ENCODE peak calls at places on chromosomes 5 and 9, in eight cellular contexts. P, L, E, A, I, U, Q and T are unnamed samples.

GRCh38 chr9:83384214-83384613 is 154.0 kb downstream of the FRMD3 start:
- DNase-seq in P (no peak), L (peak), E (no peak), A (no peak), I (no peak), U (no peak), Q (no peak), T (no peak)

GRCh38 chr9:546797-547223 is 294.7 kb upstream of the DMRT1 start:
- DNase-seq in P (no peak), L (no peak), E (no peak), A (no peak), I (no peak), U (no peak), Q (no peak), T (peak)

GRCh38 chr5:122091942-122092600 is 14.0 kb upstream of the LOX start:
- DNase-seq in P (no peak), L (no peak), E (peak), A (no peak), I (no peak), U (no peak), Q (no peak), T (no peak)

GRCh38 chr9:13860019-13860418 is 453.9 kb downstream of the NFIB start:
- DNase-seq in P (no peak), L (no peak), E (no peak), A (no peak), I (no peak), U (no peak), Q (no peak), T (no peak)

GRCh38 chr5:133746834-133747233 is 134.5 kb upstream of the FSTL4 start:
- DNase-seq in P (no peak), L (peak), E (no peak), A (no peak), I (no peak), U (no peak), Q (no peak), T (no peak)

GRCh38 chr9:24614070-24614469 is 68.4 kb upstream of the IZUMO3 start:
- DNase-seq in P (no peak), L (no peak), E (no peak), A (no peak), I (no peak), U (no peak), Q (no peak), T (no peak)

GRCh38 chr5:6772886-6773285 is 59.7 kb downstream of the TENT4A start:
- DNase-seq in P (no peak), L (no peak), E (no peak), A (no peak), I (no peak), U (no peak), Q (no peak), T (no peak)

GRCh38 chr9:36855443-36856315 is 178.4 kb downstream of the PAX5 start:
- DNase-seq in P (no peak), L (peak), E (no peak), A (peak), I (peak), U (peak), Q (no peak), T (no peak)

GRCh38 chr9:107438211-107439030 is 51.1 kb downstream of the KLF4 start:
- DNase-seq in P (no peak), L (no peak), E (no peak), A (no peak), I (no peak), U (no peak), Q (no peak), T (no peak)

GRCh38 chr9:93658184-93658925 is 82.0 kb downstream of the PHF2 start:
- DNase-seq in P (no peak), L (peak), E (no peak), A (no peak), I (peak), U (peak), Q (no peak), T (no peak)

GRCh38 chr9:137422668-137423000 is 328 bp downstream of the EXD3 start:
- DNase-seq in P (no peak), L (no peak), E (no peak), A (peak), I (no peak), U (peak), Q (no peak), T (no peak)

GRCh38 chr9:109248133-109248581 is 72.7 kb downstream of the EPB41L4B start:
- DNase-seq in P (no peak), L (peak), E (no peak), A (no peak), I (no peak), U (no peak), Q (no peak), T (no peak)

GRCh38 chr5:67773439-67773988 is 442.0 kb upstream of the PIK3R1 start:
- DNase-seq in P (no peak), L (no peak), E (no peak), A (no peak), I (no peak), U (no peak), Q (no peak), T (peak)

GRCh38 chr5:139808481-139809330 is 13.1 kb downstream of the PSD2 start:
- DNase-seq in P (no peak), L (no peak), E (no peak), A (peak), I (peak), U (peak), Q (peak), T (no peak)

GRCh38 chr5:95859327-95860060 is 37.0 kb upstream of the GLRX start:
- DNase-seq in P (no peak), L (no peak), E (no peak), A (no peak), I (no peak), U (no peak), Q (no peak), T (no peak)

GRCh38 chr9:131214457-131214856 is 61.9 kb downstream of the FAM78A start:
- DNase-seq in P (no peak), L (no peak), E (no peak), A (no peak), I (no peak), U (no peak), Q (no peak), T (no peak)

GRCh38 chr9:89354471-89354870 is 36.2 kb downstream of the SECISBP2 start:
- DNase-seq in P (no peak), L (no peak), E (no peak), A (no peak), I (no peak), U (no peak), Q (no peak), T (no peak)

GRCh38 chr5:149831492-149831891 is 101.4 kb downstream of the PPARGC1B start:
- DNase-seq in P (no peak), L (no peak), E (no peak), A (peak), I (peak), U (no peak), Q (no peak), T (no peak)

GRCh38 chr5:73446631-73447233 is 1.8 kb downstream of the FOXD1 start:
- DNase-seq in P (no peak), L (peak), E (no peak), A (no peak), I (no peak), U (peak), Q (no peak), T (no peak)

GRCh38 chr5:91281409-91281808 is 101.7 kb downstream of the ARRDC3 start:
- DNase-seq in P (no peak), L (no peak), E (peak), A (no peak), I (no peak), U (no peak), Q (no peak), T (no peak)

GRCh38 chr5:178428341-178429155 is 161.6 kb downstream of the COL23A1 start:
- DNase-seq in P (no peak), L (no peak), E (no peak), A (no peak), I (no peak), U (no peak), Q (no peak), T (no peak)

GRCh38 chr5:180072556-180072955 is 997 bp upstream of the RNF130 start:
- DNase-seq in P (no peak), L (no peak), E (no peak), A (no peak), I (no peak), U (peak), Q (no peak), T (no peak)

GRCh38 chr9:17477816-17478215 is 101.0 kb upstream of the SH3GL2 start:
- DNase-seq in P (no peak), L (no peak), E (no peak), A (no peak), I (no peak), U (no peak), Q (no peak), T (no peak)

GRCh38 chr5:110323357-110323756 is 403.1 kb downstream of the TMEM232 start:
- DNase-seq in P (no peak), L (no peak), E (no peak), A (no peak), I (no peak), U (no peak), Q (no peak), T (no peak)

GRCh38 chr5:3326569-3327232 is 268.9 kb upstream of the IRX1 start:
- DNase-seq in P (no peak), L (no peak), E (no peak), A (no peak), I (no peak), U (no peak), Q (no peak), T (no peak)

GRCh38 chr5:126007841-126008240 is 415.4 kb upstream of the GRAMD2B start:
- DNase-seq in P (no peak), L (no peak), E (no peak), A (no peak), I (no peak), U (no peak), Q (no peak), T (no peak)

GRCh38 chr5:137498736-137499505 is at the start of gene SPOCK1:
- DNase-seq in P (no peak), L (peak), E (no peak), A (peak), I (no peak), U (peak), Q (peak), T (peak)

GRCh38 chr5:42491699-42492098 is 68.5 kb downstream of the GHR start:
- DNase-seq in P (no peak), L (no peak), E (no peak), A (no peak), I (no peak), U (no peak), Q (no peak), T (no peak)